ENCODE peak calls at places on chromosomes 5 and 9, in eight cellular contexts. V is Calu3, D is HFFc6, M is endothelial cell, L is cardiac fibroblast, I is RWPE1, B is AG10803, Y is glutamatergic neuron. Z is an unnamed sample.

GRCh38 chr9:91433180-91433579 is 9.5 kb upstream of the NFIL3 start:
- DNase-seq in V (peak), D (peak), M (no peak), L (peak), I (peak), B (peak), Y (no peak), Z (peak)

GRCh38 chr9:69976165-69976564 is 67.5 kb upstream of the MAMDC2 start:
- DNase-seq in V (no peak), D (peak), M (peak), L (peak), I (peak), B (peak), Y (no peak), Z (no peak)

GRCh38 chr9:123267481-123268239 is 726 bp downstream of the STRBP start:
- DNase-seq in V (no peak), D (no peak), M (peak), L (no peak), I (peak), B (no peak), Y (peak), Z (no peak)

GRCh38 chr5:132198571-132198970 is 29.1 kb downstream of the P4HA2 start:
- DNase-seq in V (no peak), D (no peak), M (no peak), L (no peak), I (no peak), B (no peak), Y (no peak), Z (no peak)

GRCh38 chr9:132505961-132506691 is 76.3 kb upstream of the BARHL1 start:
- DNase-seq in V (no peak), D (no peak), M (no peak), L (no peak), I (no peak), B (no peak), Y (no peak), Z (no peak)

GRCh38 chr9:113646491-113646890 is 183.0 kb downstream of the RGS3 start:
- DNase-seq in V (no peak), D (no peak), M (no peak), L (no peak), I (no peak), B (no peak), Y (no peak), Z (no peak)

GRCh38 chr5:42583322-42583721 is 160.1 kb downstream of the GHR start:
- DNase-seq in V (peak), D (peak), M (peak), L (peak), I (peak), B (peak), Y (no peak), Z (peak)

GRCh38 chr9:106893088-106893487 is 30.1 kb downstream of the ZNF462 start:
- DNase-seq in V (no peak), D (peak), M (no peak), L (peak), I (peak), B (peak), Y (no peak), Z (no peak)

GRCh38 chr9:28782630-28783029 is 1209.3 kb upstream of the C9orf72 start:
- DNase-seq in V (peak), D (no peak), M (no peak), L (peak), I (no peak), B (no peak), Y (no peak), Z (no peak)

GRCh38 chr5:1423901-1424603 is 21.2 kb downstream of the SLC6A3 start:
- DNase-seq in V (no peak), D (no peak), M (no peak), L (no peak), I (no peak), B (no peak), Y (no peak), Z (no peak)

GRCh38 chr5:65247594-65247993 is 234.1 kb downstream of the ADAMTS6 start:
- DNase-seq in V (no peak), D (no peak), M (no peak), L (no peak), I (no peak), B (no peak), Y (no peak), Z (no peak)

GRCh38 chr5:87746341-87746740 is 333.6 kb upstream of the CCNH start:
- DNase-seq in V (no peak), D (no peak), M (no peak), L (no peak), I (no peak), B (no peak), Y (no peak), Z (no peak)

GRCh38 chr9:113532809-113533190 is 69.3 kb downstream of the RGS3 start:
- DNase-seq in V (no peak), D (no peak), M (no peak), L (no peak), I (no peak), B (no peak), Y (no peak), Z (no peak)

DNA sequence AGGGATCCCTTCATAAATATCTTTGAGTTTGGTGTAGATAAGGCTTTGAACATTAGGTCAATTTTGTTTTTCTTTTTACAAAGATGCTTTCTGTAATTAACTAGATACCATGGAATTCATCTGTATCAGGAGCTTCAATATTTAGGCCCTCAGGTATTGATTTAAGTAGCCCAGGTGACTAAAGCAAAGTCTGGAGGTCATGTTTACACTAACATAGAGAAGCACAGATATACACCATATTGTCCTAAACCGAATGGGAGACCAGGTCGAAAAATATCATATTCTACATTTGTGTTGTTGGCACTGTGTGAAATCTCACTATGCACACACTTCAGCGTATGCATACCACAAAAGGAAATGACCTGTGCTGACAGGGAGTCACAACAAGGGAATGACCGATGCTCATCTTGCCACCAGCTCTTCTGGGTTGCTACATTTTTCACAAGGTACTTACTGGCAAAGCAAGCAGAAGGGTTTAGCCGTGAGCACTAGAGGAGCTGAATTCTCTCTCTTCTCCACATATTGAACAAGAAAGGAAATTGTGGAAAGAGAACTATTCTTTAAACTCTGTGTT is 98.5 kb upstream of the IL7R start:
- DNase-seq in V (no peak), D (no peak), M (no peak), L (no peak), I (no peak), B (no peak), Y (no peak), Z (no peak)
- TF ChIP-seq CTCF in V (no peak), D (no peak), M (no peak), L (no peak), I (no peak), B (no peak), Y (no peak), Z (no peak)

GRCh38 chr9:129198737-129199435 is 20.8 kb upstream of the IER5L start:
- DNase-seq in V (no peak), D (no peak), M (no peak), L (no peak), I (no peak), B (no peak), Y (no peak), Z (no peak)
- TF ChIP-seq CTCF in V (no peak), D (no peak), M (no peak), L (no peak), I (no peak), B (no peak), Y (no peak), Z (no peak)

DNA sequence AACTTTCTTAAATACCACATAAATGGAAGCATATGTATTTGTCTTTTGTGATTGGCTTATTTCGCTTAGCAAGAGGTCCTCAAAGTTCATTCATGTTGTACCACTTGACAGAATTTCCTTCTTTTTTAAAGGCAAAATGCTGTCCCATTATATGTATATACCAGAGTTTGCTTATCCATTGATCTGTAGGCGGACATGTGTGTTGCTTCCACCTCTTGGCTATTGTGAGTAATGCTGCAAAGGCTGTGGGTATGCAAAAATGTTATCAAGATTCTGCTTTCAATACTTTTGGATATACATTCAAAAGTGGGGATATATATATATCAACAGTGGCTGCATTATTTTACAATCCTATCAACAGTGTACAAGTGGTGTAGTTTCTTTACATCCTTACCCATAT is 271.0 kb downstream of the PRR16 start:
- DNase-seq in V (no peak), D (no peak), M (no peak), L (peak), I (no peak), B (no peak), Y (no peak), Z (no peak)
- TF ChIP-seq CTCF in V (no peak), D (no peak), M (no peak), L (no peak), I (no peak), B (no peak), Y (no peak), Z (no peak)

GRCh38 chr5:71751422-71751821 is 32.3 kb downstream of the CARTPT start:
- DNase-seq in V (no peak), D (no peak), M (no peak), L (no peak), I (no peak), B (no peak), Y (no peak), Z (no peak)
- TF ChIP-seq CTCF in V (no peak), D (no peak), M (no peak), L (no peak), I (no peak), B (no peak), Y (no peak), Z (no peak)

DNA sequence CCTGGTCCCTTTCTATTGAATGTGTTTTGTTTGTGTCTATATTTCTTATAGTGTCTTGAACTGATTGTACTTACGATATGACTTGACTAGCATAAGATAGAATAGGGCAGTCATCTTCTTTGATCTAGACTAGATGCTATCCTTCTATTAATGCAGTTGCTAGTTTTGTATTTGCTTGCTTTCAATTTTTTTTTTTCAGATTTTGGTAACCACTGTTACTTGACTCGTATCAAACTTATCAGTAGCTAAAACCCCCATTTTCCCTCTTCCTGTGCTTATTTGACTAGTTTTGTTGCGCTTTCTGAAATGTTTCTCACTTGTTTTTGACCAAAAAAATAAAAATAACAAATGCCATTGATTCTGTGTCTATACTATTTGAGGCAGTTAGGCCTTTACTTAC is 69.0 kb upstream of the CDKN2B start:
- DNase-seq in V (no peak), D (no peak), M (no peak), L (no peak), I (no peak), B (no peak), Y (no peak), Z (no peak)
- TF ChIP-seq CTCF in V (no peak), D (no peak), M (no peak), L (no peak), I (no peak), B (no peak), Y (no peak), Z (no peak)

GRCh38 chr5:52925001-52925400 is 64.2 kb upstream of the ITGA2 start:
- DNase-seq in V (no peak), D (no peak), M (no peak), L (no peak), I (no peak), B (no peak), Y (no peak), Z (no peak)

GRCh38 chr5:52924458-52924857 is 64.7 kb upstream of the ITGA2 start:
- DNase-seq in V (no peak), D (no peak), M (no peak), L (no peak), I (no peak), B (no peak), Y (no peak), Z (no peak)

GRCh38 chr5:52920929-52921328 is 68.2 kb upstream of the ITGA2 start:
- DNase-seq in V (no peak), D (peak), M (no peak), L (peak), I (no peak), B (peak), Y (no peak), Z (no peak)

GRCh38 chr5:52922384-52922783 is 66.8 kb upstream of the ITGA2 start:
- DNase-seq in V (peak), D (peak), M (no peak), L (peak), I (peak), B (peak), Y (no peak), Z (no peak)
- TF ChIP-seq CTCF in V (no peak), D (peak), M (no peak), L (no peak), I (no peak), B (no peak), Y (no peak), Z (no peak)

Z was measured in GM10248.